ENCODE peak calls at places on chromosomes 12 and 14, in nine cellular contexts. Q, K, D, J, O, R, B, G and W are unnamed samples.
A peak's percentile ranks its signal among the peaks of the same experiment; 100 is the strongest.

GRCh38 chr14:68779761-68780323 is 13.0 kb downstream of the ZFP36L1 start:
- DNase-seq in O (peak; percentile 16), K (no peak), Q (peak; percentile 84), B (no peak), R (no peak), G (no peak), J (peak; percentile 87), D (peak; percentile 67), W (no peak)

GRCh38 chr14:97219356-97220017 is 422.3 kb downstream of the VRK1 start:
- DNase-seq in B (peak; percentile 11), K (no peak), G (no peak), Q (no peak), J (no peak), O (no peak), D (peak; percentile 12), R (no peak), W (no peak)

GRCh38 chr12:89162704-89163261 is 189.5 kb downstream of the DUSP6 start:
- DNase-seq in D (peak; percentile 80), G (no peak), K (no peak), O (peak; percentile 30), Q (peak; percentile 92), J (peak; percentile 100), B (peak; percentile 49), R (peak; percentile 97), W (no peak)

GRCh38 chr14:30177776-30178175 is 250.1 kb upstream of the PRKD1 start:
- DNase-seq in O (no peak), D (no peak), J (no peak), K (no peak), G (no peak), B (no peak), Q (peak; percentile 9), R (no peak), W (no peak)

GRCh38 chr12:120711411-120711810 is 1.2 kb downstream of the UNC119B start:
- DNase-seq in K (no peak), G (no peak), O (no peak), Q (peak; percentile 7), R (no peak), B (no peak), D (no peak), J (no peak), W (no peak)

GRCh38 chr14:74346341-74346740 is 1.9 kb upstream of the VRTN start:
- DNase-seq in K (no peak), D (no peak), B (no peak), J (no peak), R (no peak), G (no peak), O (no peak), Q (no peak), W (no peak)

GRCh38 chr14:84144166-84144565 is 1385.8 kb upstream of the FLRT2 start:
- DNase-seq in J (peak; percentile 44), B (no peak), O (no peak), D (no peak), G (no peak), R (no peak), K (no peak), Q (no peak), W (no peak)

GRCh38 chr14:52369305-52369781 is 55.2 kb downstream of the PTGER2 start:
- DNase-seq in J (peak; percentile 54), G (no peak), K (no peak), R (no peak), Q (peak; percentile 82), D (no peak), O (no peak), B (no peak), W (no peak)

GRCh38 chr12:68373836-68374314 is 41.7 kb upstream of the MDM1 start:
- DNase-seq in B (no peak), Q (no peak), D (peak; percentile 45), J (no peak), O (no peak), R (peak; percentile 65), G (no peak), K (no peak), W (peak; percentile 30)

GRCh38 chr12:81450920-81451739 is 308.0 kb downstream of the PPFIA2 start:
- DNase-seq in D (no peak), Q (peak; percentile 58), B (no peak), O (peak; percentile 53), G (peak; percentile 64), J (peak; percentile 74), R (peak; percentile 18), K (no peak), W (no peak)

GRCh38 chr12:40300490-40300889 is 75.7 kb downstream of the LRRK2 start:
- DNase-seq in G (no peak), Q (no peak), O (no peak), J (peak; percentile 50), K (no peak), R (no peak), B (no peak), D (no peak), W (no peak)

GRCh38 chr14:32039401-32039800 is 37.7 kb upstream of the ARHGAP5 start:
- DNase-seq in J (no peak), B (no peak), D (no peak), G (no peak), O (no peak), K (no peak), Q (no peak), R (no peak), W (no peak)

GRCh38 chr14:99181246-99181645 is 90.8 kb downstream of the BCL11B start:
- DNase-seq in J (no peak), O (no peak), B (no peak), G (no peak), R (no peak), Q (no peak), K (no peak), D (peak; percentile 57), W (no peak)

GRCh38 chr12:26691234-26691970 is 141.6 kb downstream of the ITPR2 start:
- DNase-seq in J (peak; percentile 99), G (peak; percentile 38), O (no peak), R (no peak), Q (peak; percentile 90), D (no peak), K (no peak), B (no peak), W (no peak)

GRCh38 chr12:27782481-27782880 is 2.4 kb upstream of the MANSC4 start:
- DNase-seq in D (no peak), Q (no peak), O (no peak), K (no peak), B (no peak), R (no peak), G (no peak), J (no peak), W (no peak)